ENCODE peak calls at places on chromosomes 11 and 22, in seven cellular contexts. One of them, this sample, is unnamed.

GRCh38 chr11:96228911-96229310 is 114.1 kb downstream of the MAML2 start:
- DNase-seq in lung: no peak
- DNase-seq in gastrocnemius medialis: no peak
- DNase-seq in mesenchymal stem cell: no peak
- DNase-seq in heart right ventricle: no peak
- DNase-seq in neural progenitor cell: no peak
- DNase-seq in transverse colon: no peak
- DNase-seq in this sample: no peak

GRCh38 chr22:50200333-50201190 is at the start of gene SELENOO:
- DNase-seq in heart right ventricle: peak; percentile 95
- DNase-seq in neural progenitor cell: peak; percentile 94
- DNase-seq in gastrocnemius medialis: peak; percentile 87
- DNase-seq in mesenchymal stem cell: peak; percentile 87
- DNase-seq in transverse colon: peak; percentile 95
- DNase-seq in lung: peak; percentile 92
- DNase-seq in this sample: peak; percentile 93

GRCh38 chr22:42074153-42074750 is at the start of gene PHETA2:
- DNase-seq in transverse colon: peak; percentile 63
- DNase-seq in mesenchymal stem cell: no peak
- DNase-seq in neural progenitor cell: peak; percentile 32
- DNase-seq in lung: no peak
- DNase-seq in heart right ventricle: peak; percentile 68
- DNase-seq in gastrocnemius medialis: no peak
- DNase-seq in this sample: peak; percentile 61

GRCh38 chr11:34214961-34215805 is 109.8 kb downstream of the NAT10 start:
- DNase-seq in gastrocnemius medialis: no peak
- DNase-seq in mesenchymal stem cell: peak; percentile 32
- DNase-seq in transverse colon: no peak
- DNase-seq in heart right ventricle: no peak
- DNase-seq in neural progenitor cell: no peak
- DNase-seq in lung: no peak
- DNase-seq in this sample: no peak

GRCh38 chr11:117771197-117771596 is 25.8 kb downstream of the DSCAML1 start:
- DNase-seq in gastrocnemius medialis: no peak
- DNase-seq in heart right ventricle: no peak
- DNase-seq in lung: no peak
- DNase-seq in mesenchymal stem cell: no peak
- DNase-seq in transverse colon: no peak
- DNase-seq in neural progenitor cell: no peak
- DNase-seq in this sample: no peak

GRCh38 chr22:45497268-45497667 is 5.4 kb upstream of the FBLN1 start:
- DNase-seq in gastrocnemius medialis: no peak
- DNase-seq in neural progenitor cell: no peak
- DNase-seq in lung: no peak
- DNase-seq in transverse colon: no peak
- DNase-seq in heart right ventricle: no peak
- DNase-seq in mesenchymal stem cell: no peak
- DNase-seq in this sample: no peak

GRCh38 chr11:104001474-104001873 is 35.0 kb upstream of the DDI1 start:
- DNase-seq in transverse colon: no peak
- DNase-seq in heart right ventricle: no peak
- DNase-seq in neural progenitor cell: no peak
- DNase-seq in gastrocnemius medialis: no peak
- DNase-seq in mesenchymal stem cell: peak; percentile 17
- DNase-seq in lung: no peak
- DNase-seq in this sample: no peak

GRCh38 chr11:20112291-20113146 is 47.8 kb downstream of the DBX1 start:
- DNase-seq in lung: peak; percentile 65
- DNase-seq in neural progenitor cell: no peak
- DNase-seq in gastrocnemius medialis: peak; percentile 54
- DNase-seq in transverse colon: peak; percentile 75
- DNase-seq in heart right ventricle: peak; percentile 74
- DNase-seq in mesenchymal stem cell: peak; percentile 98
- DNase-seq in this sample: peak; percentile 79

GRCh38 chr22:30398685-30399680 is 2.2 kb downstream of the SEC14L2 start:
- DNase-seq in lung: no peak
- DNase-seq in transverse colon: no peak
- DNase-seq in gastrocnemius medialis: no peak
- DNase-seq in mesenchymal stem cell: no peak
- DNase-seq in heart right ventricle: no peak
- DNase-seq in neural progenitor cell: no peak
- DNase-seq in this sample: no peak

DNA sequence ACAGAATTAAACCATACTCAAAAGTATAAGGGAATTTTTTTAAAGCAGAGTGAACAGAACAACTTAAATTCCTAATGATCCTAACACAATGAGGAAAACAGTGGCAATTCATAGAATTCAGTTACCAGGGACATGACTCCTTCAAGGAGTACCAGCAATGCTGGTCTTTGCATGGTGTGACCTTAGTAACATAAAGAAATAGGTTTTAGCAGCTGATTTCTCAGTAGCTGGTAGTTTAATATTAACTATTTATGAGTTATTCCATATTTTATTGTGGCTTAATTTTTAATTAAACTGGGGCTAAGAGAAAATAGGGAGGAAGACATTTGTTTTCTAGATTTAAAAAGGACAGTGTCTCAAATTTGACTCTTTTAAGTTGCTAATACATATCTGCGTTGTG is 30.9 kb downstream of the CHKA start:
- DNase-seq in lung: no peak
- DNase-seq in heart right ventricle: no peak
- DNase-seq in transverse colon: no peak
- DNase-seq in mesenchymal stem cell: no peak
- DNase-seq in neural progenitor cell: no peak
- DNase-seq in gastrocnemius medialis: no peak
- DNase-seq in this sample: no peak
- H3K4me1 ChIP-seq in lung: no peaks in the 10 kb centered on the region
- H3K4me1 ChIP-seq in heart right ventricle: peaks cover 22% of the 10 kb centered on the region
- H3K4me1 ChIP-seq in transverse colon: peaks cover 15% of the 10 kb centered on the region
- H3K4me1 ChIP-seq in mesenchymal stem cell: peaks cover 3% of the 10 kb centered on the region
- H3K4me1 ChIP-seq in neural progenitor cell: peaks cover 4% of the 10 kb centered on the region
- H3K4me1 ChIP-seq in gastrocnemius medialis: peaks cover 32% of the 10 kb centered on the region
- H3K4me1 ChIP-seq in this sample: peaks cover 43% of the 10 kb centered on the region

GRCh38 chr11:31809543-31809856 is 1.6 kb downstream of the PAX6 start:
- DNase-seq in lung: no peak
- DNase-seq in gastrocnemius medialis: no peak
- DNase-seq in transverse colon: no peak
- DNase-seq in mesenchymal stem cell: no peak
- DNase-seq in heart right ventricle: no peak
- DNase-seq in neural progenitor cell: no peak
- DNase-seq in this sample: no peak
- H3K4me1 ChIP-seq in lung: peaks cover 9% of the 10 kb centered on the region
- H3K4me1 ChIP-seq in gastrocnemius medialis: peaks cover 59% of the 10 kb centered on the region
- H3K4me1 ChIP-seq in transverse colon: peaks cover 50% of the 10 kb centered on the region
- H3K4me1 ChIP-seq in mesenchymal stem cell: peaks cover 52% of the 10 kb centered on the region
- H3K4me1 ChIP-seq in heart right ventricle: peaks cover 67% of the 10 kb centered on the region
- H3K4me1 ChIP-seq in neural progenitor cell: peaks cover 36% of the 10 kb centered on the region
- H3K4me1 ChIP-seq in this sample: peaks cover 79% of the 10 kb centered on the region

GRCh38 chr22:40244586-40244985 is 66.9 kb downstream of the TNRC6B start:
- DNase-seq in transverse colon: no peak
- DNase-seq in heart right ventricle: no peak
- DNase-seq in gastrocnemius medialis: no peak
- DNase-seq in lung: no peak
- DNase-seq in mesenchymal stem cell: no peak
- DNase-seq in neural progenitor cell: no peak
- DNase-seq in this sample: no peak
- H3K4me1 ChIP-seq in transverse colon: no peaks in the 10 kb centered on the region
- H3K4me1 ChIP-seq in heart right ventricle: peaks cover 39% of the 10 kb centered on the region
- H3K4me1 ChIP-seq in gastrocnemius medialis: peaks cover 21% of the 10 kb centered on the region
- H3K4me1 ChIP-seq in lung: peaks cover 9% of the 10 kb centered on the region
- H3K4me1 ChIP-seq in mesenchymal stem cell: peaks cover 6% of the 10 kb centered on the region
- H3K4me1 ChIP-seq in neural progenitor cell: peaks cover 30% of the 10 kb centered on the region
- H3K4me1 ChIP-seq in this sample: peaks cover 17% of the 10 kb centered on the region

GRCh38 chr22:21938071-21938822 is 14.4 kb downstream of the PPM1F start:
- DNase-seq in neural progenitor cell: peak; percentile 96
- DNase-seq in lung: peak; percentile 94
- DNase-seq in heart right ventricle: peak; percentile 97
- DNase-seq in gastrocnemius medialis: peak; percentile 84
- DNase-seq in transverse colon: peak; percentile 96
- DNase-seq in mesenchymal stem cell: peak; percentile 94
- DNase-seq in this sample: peak; percentile 95

GRCh38 chr22:21938906-21939305 is 13.7 kb downstream of the PPM1F start:
- DNase-seq in transverse colon: no peak
- DNase-seq in gastrocnemius medialis: no peak
- DNase-seq in heart right ventricle: no peak
- DNase-seq in lung: no peak
- DNase-seq in mesenchymal stem cell: no peak
- DNase-seq in neural progenitor cell: no peak
- DNase-seq in this sample: no peak

GRCh38 chr22:21936151-21936778 is 16.4 kb downstream of the PPM1F start:
- DNase-seq in gastrocnemius medialis: no peak
- DNase-seq in lung: peak; percentile 65
- DNase-seq in transverse colon: peak; percentile 33
- DNase-seq in heart right ventricle: no peak
- DNase-seq in mesenchymal stem cell: no peak
- DNase-seq in neural progenitor cell: no peak
- DNase-seq in this sample: no peak

GRCh38 chr22:21937821-21938070 is 14.9 kb downstream of the PPM1F start:
- DNase-seq in mesenchymal stem cell: no peak
- DNase-seq in lung: peak; percentile 81
- DNase-seq in gastrocnemius medialis: no peak
- DNase-seq in transverse colon: no peak
- DNase-seq in neural progenitor cell: no peak
- DNase-seq in heart right ventricle: peak; percentile 68
- DNase-seq in this sample: no peak

DNA sequence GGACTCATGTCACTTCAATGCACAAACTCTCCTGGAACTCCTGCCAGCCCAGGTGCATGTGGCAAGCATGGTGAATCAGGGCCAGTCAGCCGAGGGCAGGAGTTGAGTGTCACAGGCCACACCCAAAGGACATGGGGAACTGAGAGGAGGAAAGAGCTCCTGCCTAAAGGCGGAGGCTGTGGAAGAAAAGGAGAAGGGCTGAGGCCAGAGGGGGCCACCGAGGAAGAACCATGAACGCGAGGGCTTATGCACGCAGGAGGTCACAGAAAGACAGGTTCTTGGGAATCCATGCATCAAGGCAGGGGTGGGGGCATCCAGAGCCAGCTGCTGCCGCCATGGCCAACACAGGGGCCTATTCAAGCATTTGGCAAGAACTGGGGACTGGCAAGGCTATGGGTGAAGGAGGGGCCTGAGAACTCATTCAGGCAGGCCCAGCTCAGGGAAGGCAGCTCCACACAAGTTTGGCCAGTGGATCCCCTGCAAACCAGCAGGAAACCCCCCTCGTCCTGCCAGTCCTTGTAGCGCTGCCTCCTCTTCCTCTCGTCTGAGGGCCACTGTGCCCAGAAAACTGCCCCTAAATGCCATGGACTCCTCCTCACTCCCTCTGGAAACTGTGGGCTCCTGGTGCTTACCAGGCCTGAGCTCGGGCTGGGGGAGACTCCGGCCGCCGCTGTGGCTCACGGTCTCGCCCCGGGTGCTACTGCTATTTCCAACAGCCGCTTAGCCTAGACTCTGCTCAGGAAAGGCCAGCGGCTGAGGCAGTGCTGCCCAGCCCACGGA is 15.4 kb downstream of the PPM1F start:
- DNase-seq in neural progenitor cell: no peak
- DNase-seq in lung: peak; percentile 56
- DNase-seq in heart right ventricle: no peak
- DNase-seq in transverse colon: peak; percentile 32
- DNase-seq in gastrocnemius medialis: peak; percentile 58
- DNase-seq in mesenchymal stem cell: no peak
- DNase-seq in this sample: peak; percentile 62
- H3K4me1 ChIP-seq in neural progenitor cell: no peaks in the 10 kb centered on the region
- H3K4me1 ChIP-seq in lung: peaks cover 3% of the 10 kb centered on the region
- H3K4me1 ChIP-seq in heart right ventricle: peaks cover 68% of the 10 kb centered on the region
- H3K4me1 ChIP-seq in transverse colon: peaks cover 28% of the 10 kb centered on the region
- H3K4me1 ChIP-seq in gastrocnemius medialis: peaks cover 51% of the 10 kb centered on the region
- H3K4me1 ChIP-seq in mesenchymal stem cell: peaks cover 36% of the 10 kb centered on the region
- H3K4me1 ChIP-seq in this sample: peaks cover 61% of the 10 kb centered on the region

GRCh38 chr11:61697093-61697492 is 16.9 kb downstream of the DAGLA start:
- DNase-seq in transverse colon: no peak
- DNase-seq in lung: no peak
- DNase-seq in heart right ventricle: peak; percentile 9
- DNase-seq in neural progenitor cell: no peak
- DNase-seq in mesenchymal stem cell: no peak
- DNase-seq in gastrocnemius medialis: peak; percentile 80
- DNase-seq in this sample: no peak

GRCh38 chr11:61696602-61697001 is 16.4 kb downstream of the DAGLA start:
- DNase-seq in heart right ventricle: peak; percentile 10
- DNase-seq in gastrocnemius medialis: no peak
- DNase-seq in transverse colon: no peak
- DNase-seq in lung: no peak
- DNase-seq in neural progenitor cell: no peak
- DNase-seq in mesenchymal stem cell: no peak
- DNase-seq in this sample: no peak

GRCh38 chr11:61699737-61700160 is 19.6 kb downstream of the DAGLA start:
- DNase-seq in transverse colon: peak; percentile 72
- DNase-seq in mesenchymal stem cell: no peak
- DNase-seq in heart right ventricle: peak; percentile 72
- DNase-seq in neural progenitor cell: no peak
- DNase-seq in gastrocnemius medialis: no peak
- DNase-seq in lung: no peak
- DNase-seq in this sample: peak; percentile 85

GRCh38 chr11:61697764-61698163 is 17.6 kb downstream of the DAGLA start:
- DNase-seq in mesenchymal stem cell: no peak
- DNase-seq in transverse colon: no peak
- DNase-seq in neural progenitor cell: no peak
- DNase-seq in gastrocnemius medialis: no peak
- DNase-seq in heart right ventricle: no peak
- DNase-seq in lung: no peak
- DNase-seq in this sample: no peak

GRCh38 chr11:61698173-61698965 is 18.2 kb downstream of the DAGLA start:
- DNase-seq in transverse colon: no peak
- DNase-seq in heart right ventricle: no peak
- DNase-seq in gastrocnemius medialis: no peak
- DNase-seq in lung: no peak
- DNase-seq in neural progenitor cell: no peak
- DNase-seq in mesenchymal stem cell: no peak
- DNase-seq in this sample: no peak
- H3K4me1 ChIP-seq in transverse colon: peaks cover 82% of the 10 kb centered on the region
- H3K4me1 ChIP-seq in heart right ventricle: peaks cover 85% of the 10 kb centered on the region
- H3K4me1 ChIP-seq in gastrocnemius medialis: peaks cover 81% of the 10 kb centered on the region
- H3K4me1 ChIP-seq in lung: peaks cover 20% of the 10 kb centered on the region
- H3K4me1 ChIP-seq in neural progenitor cell: peaks cover 24% of the 10 kb centered on the region
- H3K4me1 ChIP-seq in mesenchymal stem cell: peaks cover 66% of the 10 kb centered on the region
- H3K4me1 ChIP-seq in this sample: peaks cover 82% of the 10 kb centered on the region

GRCh38 chr11:122179966-122180365 is 64.0 kb upstream of the BLID start:
- DNase-seq in lung: no peak
- DNase-seq in mesenchymal stem cell: peak; percentile 40
- DNase-seq in heart right ventricle: no peak
- DNase-seq in neural progenitor cell: no peak
- DNase-seq in gastrocnemius medialis: no peak
- DNase-seq in transverse colon: no peak
- DNase-seq in this sample: no peak

GRCh38 chr11:122175316-122175715 is 59.3 kb upstream of the BLID start:
- DNase-seq in lung: no peak
- DNase-seq in gastrocnemius medialis: no peak
- DNase-seq in mesenchymal stem cell: no peak
- DNase-seq in transverse colon: no peak
- DNase-seq in heart right ventricle: no peak
- DNase-seq in neural progenitor cell: no peak
- DNase-seq in this sample: no peak

GRCh38 chr11:122178795-122179194 is 62.8 kb upstream of the BLID start:
- DNase-seq in mesenchymal stem cell: no peak
- DNase-seq in transverse colon: no peak
- DNase-seq in gastrocnemius medialis: no peak
- DNase-seq in lung: no peak
- DNase-seq in neural progenitor cell: no peak
- DNase-seq in heart right ventricle: no peak
- DNase-seq in this sample: no peak

GRCh38 chr11:122176651-122177050 is 60.6 kb upstream of the BLID start:
- DNase-seq in lung: no peak
- DNase-seq in neural progenitor cell: no peak
- DNase-seq in mesenchymal stem cell: no peak
- DNase-seq in transverse colon: no peak
- DNase-seq in gastrocnemius medialis: no peak
- DNase-seq in heart right ventricle: no peak
- DNase-seq in this sample: no peak

GRCh38 chr11:122177238-122177637 is 61.2 kb upstream of the BLID start:
- DNase-seq in transverse colon: no peak
- DNase-seq in gastrocnemius medialis: no peak
- DNase-seq in heart right ventricle: no peak
- DNase-seq in mesenchymal stem cell: no peak
- DNase-seq in lung: no peak
- DNase-seq in neural progenitor cell: no peak
- DNase-seq in this sample: no peak
- H3K4me1 ChIP-seq in transverse colon: no peaks in the 10 kb centered on the region
- H3K4me1 ChIP-seq in gastrocnemius medialis: peaks cover 14% of the 10 kb centered on the region
- H3K4me1 ChIP-seq in heart right ventricle: peaks cover 9% of the 10 kb centered on the region
- H3K4me1 ChIP-seq in mesenchymal stem cell: peaks cover 7% of the 10 kb centered on the region
- H3K4me1 ChIP-seq in lung: no peaks in the 10 kb centered on the region
- H3K4me1 ChIP-seq in neural progenitor cell: peaks cover 6% of the 10 kb centered on the region
- H3K4me1 ChIP-seq in this sample: peaks cover 14% of the 10 kb centered on the region